ENCODE peak calls at places on chromosomes 7 and 10, in nine cellular contexts. J is GM12878, V is suprapubic skin, H is HCT116, X is GM23338, P is HL-60, R is transverse colon, O is SK-N-SH, D is breast epithelium. E is an unnamed sample.

GRCh38 chr10:659710-660141 is 29.7 kb downstream of the DIP2C start:
- DNase-seq in J (no peak), V (no peak), H (no peak), X (no peak), P (no peak), R (no peak), O (no peak), D (no peak), E (no peak)

GRCh38 chr7:78284945-78285344 is 486.4 kb downstream of the PHTF2 start:
- DNase-seq in J (no peak), V (no peak), H (no peak), X (no peak), P (no peak), R (no peak), O (no peak), D (no peak), E (no peak)

GRCh38 chr10:11560076-11560709 is 51.3 kb downstream of the USP6NL start:
- DNase-seq in J (peak), V (no peak), H (no peak), X (no peak), P (no peak), R (no peak), O (no peak), D (no peak), E (no peak)

GRCh38 chr10:44985175-44985681 is 6.6 kb upstream of the DEPP1 start:
- DNase-seq in J (no peak), V (peak), H (no peak), X (no peak), P (no peak), R (no peak), O (no peak), D (no peak), E (no peak)

GRCh38 chr10:43323245-43323644 is 48.2 kb upstream of the FXYD4 start:
- DNase-seq in J (no peak), V (no peak), H (no peak), X (no peak), P (no peak), R (no peak), O (no peak), D (no peak), E (no peak)

GRCh38 chr7:14850039-14850438 is 52.5 kb downstream of the DGKB start:
- DNase-seq in J (no peak), V (no peak), H (no peak), X (no peak), P (peak), R (no peak), O (no peak), D (no peak), E (no peak)

GRCh38 chr10:28269842-28270456 is 32.9 kb downstream of the MPP7 start:
- DNase-seq in J (no peak), V (no peak), H (no peak), X (no peak), P (no peak), R (no peak), O (no peak), D (no peak), E (no peak)

GRCh38 chr7:50212666-50213621 is 91.6 kb upstream of the IKZF1 start:
- DNase-seq in J (no peak), V (no peak), H (no peak), X (no peak), P (no peak), R (no peak), O (no peak), D (no peak), E (no peak)

GRCh38 chr7:28383949-28384348 is 28.4 kb upstream of the CREB5 start:
- DNase-seq in J (no peak), V (no peak), H (no peak), X (no peak), P (no peak), R (no peak), O (no peak), D (no peak), E (no peak)

GRCh38 chr10:819326-819725 is 112.2 kb downstream of the LARP4B start:
- DNase-seq in J (no peak), V (no peak), H (peak), X (no peak), P (no peak), R (no peak), O (no peak), D (no peak), E (no peak)

GRCh38 chr7:157851501-157852067 is 514.8 kb downstream of the DNAJB6 start:
- DNase-seq in J (no peak), V (no peak), H (peak), X (no peak), P (no peak), R (peak), O (no peak), D (peak), E (no peak)

GRCh38 chr10:69629519-69629896 is 539 bp upstream of the FAM241B start:
- DNase-seq in J (no peak), V (no peak), H (no peak), X (no peak), P (no peak), R (no peak), O (no peak), D (no peak), E (no peak)

GRCh38 chr7:52555805-52556204 is 479.6 kb upstream of the POM121L12 start:
- DNase-seq in J (no peak), V (no peak), H (no peak), X (no peak), P (no peak), R (no peak), O (no peak), D (no peak), E (no peak)

GRCh38 chr10:122473116-122473515 is 11.8 kb downstream of the HTRA1 start:
- DNase-seq in J (no peak), V (peak), H (no peak), X (no peak), P (no peak), R (no peak), O (no peak), D (no peak), E (no peak)

GRCh38 chr10:111650088-111650487 is 533.5 kb downstream of the GPAM start:
- DNase-seq in J (no peak), V (no peak), H (no peak), X (peak), P (no peak), R (no peak), O (no peak), D (no peak), E (no peak)

GRCh38 chr7:37201003-37201875 is 247.4 kb downstream of the ELMO1 start:
- DNase-seq in J (no peak), V (peak), H (peak), X (peak), P (peak), R (peak), O (peak), D (peak), E (no peak)
- TF ChIP-seq POLR2AphosphoS5 in J (no peak), V (peak), H (peak), X (no peak), P (peak), R (peak), O (no peak), D (peak), E (no peak)

GRCh38 chr7:44799939-44800338 is 3.5 kb downstream of the PPIA start:
- DNase-seq in J (no peak), V (no peak), H (no peak), X (no peak), P (no peak), R (no peak), O (no peak), D (no peak), E (no peak)
- TF ChIP-seq POLR2AphosphoS5 in J (no peak), V (no peak), H (no peak), X (no peak), P (no peak), R (no peak), O (no peak), D (no peak), E (no peak)

GRCh38 chr7:112042631-112043030 is 163.6 kb downstream of the DOCK4 start:
- DNase-seq in J (no peak), V (no peak), H (no peak), X (no peak), P (no peak), R (no peak), O (no peak), D (no peak), E (no peak)
- TF ChIP-seq POLR2AphosphoS5 in J (no peak), V (no peak), H (no peak), X (no peak), P (no peak), R (no peak), O (no peak), D (no peak), E (no peak)

GRCh38 chr10:103763374-103764202 is 91.8 kb downstream of the SH3PXD2A start:
- DNase-seq in J (no peak), V (no peak), H (no peak), X (no peak), P (peak), R (no peak), O (no peak), D (no peak), E (no peak)
- TF ChIP-seq POLR2AphosphoS5 in J (no peak), V (no peak), H (no peak), X (no peak), P (peak), R (no peak), O (no peak), D (no peak), E (no peak)

GRCh38 chr7:2980406-2981102 is 63.1 kb downstream of the CARD11 start:
- DNase-seq in J (no peak), V (peak), H (no peak), X (no peak), P (no peak), R (peak), O (no peak), D (no peak), E (no peak)

GRCh38 chr7:2979276-2979675 is 64.4 kb downstream of the CARD11 start:
- DNase-seq in J (no peak), V (no peak), H (no peak), X (peak), P (no peak), R (no peak), O (no peak), D (no peak), E (no peak)

GRCh38 chr7:2979951-2980350 is 63.7 kb downstream of the CARD11 start:
- DNase-seq in J (no peak), V (peak), H (no peak), X (no peak), P (no peak), R (no peak), O (no peak), D (no peak), E (no peak)

GRCh38 chr7:2981103-2981480 is 62.6 kb downstream of the CARD11 start:
- DNase-seq in J (no peak), V (no peak), H (no peak), X (no peak), P (no peak), R (no peak), O (no peak), D (no peak), E (no peak)

GRCh38 chr7:2978403-2978802 is 65.3 kb downstream of the CARD11 start:
- DNase-seq in J (peak), V (no peak), H (no peak), X (peak), P (peak), R (peak), O (no peak), D (peak), E (no peak)
- TF ChIP-seq POLR2AphosphoS5 in J (no peak), V (no peak), H (no peak), X (no peak), P (no peak), R (no peak), O (no peak), D (no peak), E (no peak)

GRCh38 chr10:100909506-100910260 is 3.1 kb upstream of the SLF2 start:
- DNase-seq in J (no peak), V (no peak), H (no peak), X (no peak), P (no peak), R (no peak), O (no peak), D (no peak), E (no peak)
- TF ChIP-seq POLR2AphosphoS5 in J (no peak), V (no peak), H (no peak), X (no peak), P (no peak), R (no peak), O (no peak), D (no peak), E (no peak)